ENCODE peak calls at places on chromosomes 16 and 17, in nine cellular contexts. One of them, this sample, is unnamed.

GRCh38 chr17:38464251-38464722 is 36.0 kb downstream of the ARHGAP23 start:
- DNase-seq in transverse colon: no peak
- DNase-seq in neuronal stem cell: no peak
- DNase-seq in tibial nerve: peak; percentile 47
- DNase-seq in A549: no peak
- DNase-seq in caudate nucleus: peak; percentile 85
- DNase-seq in uterus: peak; percentile 71
- DNase-seq in adrenal gland: peak; percentile 91
- DNase-seq in hepatocyte: no peak
- DNase-seq in this sample: peak; percentile 77

GRCh38 chr16:77922355-77922754 is 100.0 kb upstream of the CLEC3A start:
- DNase-seq in caudate nucleus: no peak
- DNase-seq in tibial nerve: no peak
- DNase-seq in adrenal gland: no peak
- DNase-seq in uterus: no peak
- DNase-seq in neuronal stem cell: no peak
- DNase-seq in A549: no peak
- DNase-seq in transverse colon: no peak
- DNase-seq in hepatocyte: no peak
- DNase-seq in this sample: no peak

GRCh38 chr16:75279277-75279676 is 27.9 kb upstream of the BCAR1 start:
- DNase-seq in caudate nucleus: no peak
- DNase-seq in hepatocyte: no peak
- DNase-seq in tibial nerve: no peak
- DNase-seq in neuronal stem cell: no peak
- DNase-seq in uterus: no peak
- DNase-seq in A549: no peak
- DNase-seq in transverse colon: no peak
- DNase-seq in adrenal gland: no peak
- DNase-seq in this sample: no peak

GRCh38 chr17:7220593-7221280 is 999 bp downstream of the ACADVL start:
- DNase-seq in hepatocyte: peak; percentile 77
- DNase-seq in adrenal gland: peak; percentile 80
- DNase-seq in caudate nucleus: no peak
- DNase-seq in uterus: no peak
- DNase-seq in transverse colon: peak; percentile 77
- DNase-seq in tibial nerve: no peak
- DNase-seq in A549: peak; percentile 92
- DNase-seq in neuronal stem cell: no peak
- DNase-seq in this sample: peak; percentile 56

GRCh38 chr17:64778367-64779290 is 116.5 kb upstream of the SMURF2 start:
- DNase-seq in tibial nerve: no peak
- DNase-seq in adrenal gland: no peak
- DNase-seq in caudate nucleus: no peak
- DNase-seq in uterus: no peak
- DNase-seq in transverse colon: peak; percentile 59
- DNase-seq in neuronal stem cell: no peak
- DNase-seq in A549: no peak
- DNase-seq in hepatocyte: peak; percentile 55
- DNase-seq in this sample: no peak

GRCh38 chr16:3431779-3432219 is 11.5 kb downstream of the ZNF597 start:
- DNase-seq in adrenal gland: peak; percentile 72
- DNase-seq in A549: no peak
- DNase-seq in caudate nucleus: peak; percentile 6
- DNase-seq in uterus: peak; percentile 21
- DNase-seq in transverse colon: peak; percentile 19
- DNase-seq in hepatocyte: no peak
- DNase-seq in neuronal stem cell: no peak
- DNase-seq in tibial nerve: no peak
- DNase-seq in this sample: peak; percentile 71

GRCh38 chr17:16521070-16521727 is 29.2 kb upstream of the LRRC75A start:
- DNase-seq in caudate nucleus: peak; percentile 22
- DNase-seq in transverse colon: peak; percentile 81
- DNase-seq in A549: peak; percentile 98
- DNase-seq in adrenal gland: peak; percentile 85
- DNase-seq in uterus: peak; percentile 84
- DNase-seq in neuronal stem cell: peak; percentile 71
- DNase-seq in hepatocyte: peak; percentile 92
- DNase-seq in tibial nerve: peak; percentile 35
- DNase-seq in this sample: peak; percentile 66

GRCh38 chr16:22635801-22636200 is 125.1 kb downstream of the NPIPB5 start:
- DNase-seq in neuronal stem cell: no peak
- DNase-seq in A549: no peak
- DNase-seq in uterus: no peak
- DNase-seq in caudate nucleus: no peak
- DNase-seq in tibial nerve: no peak
- DNase-seq in transverse colon: no peak
- DNase-seq in hepatocyte: no peak
- DNase-seq in adrenal gland: no peak
- DNase-seq in this sample: no peak

GRCh38 chr17:47945080-47945479 is 3.7 kb downstream of the PNPO start:
- DNase-seq in A549: no peak
- DNase-seq in transverse colon: no peak
- DNase-seq in tibial nerve: no peak
- DNase-seq in uterus: peak; percentile 61
- DNase-seq in caudate nucleus: no peak
- DNase-seq in adrenal gland: no peak
- DNase-seq in hepatocyte: no peak
- DNase-seq in neuronal stem cell: no peak
- DNase-seq in this sample: no peak

GRCh38 chr16:19377864-19378263 is 39.8 kb upstream of the TMC5 start:
- DNase-seq in caudate nucleus: no peak
- DNase-seq in neuronal stem cell: no peak
- DNase-seq in uterus: no peak
- DNase-seq in tibial nerve: no peak
- DNase-seq in A549: no peak
- DNase-seq in adrenal gland: no peak
- DNase-seq in hepatocyte: no peak
- DNase-seq in transverse colon: no peak
- DNase-seq in this sample: no peak

GRCh38 chr17:49146620-49147306 is 14.2 kb downstream of the B4GALNT2 start:
- DNase-seq in hepatocyte: peak; percentile 55
- DNase-seq in uterus: no peak
- DNase-seq in adrenal gland: no peak
- DNase-seq in transverse colon: no peak
- DNase-seq in caudate nucleus: no peak
- DNase-seq in neuronal stem cell: no peak
- DNase-seq in A549: peak; percentile 87
- DNase-seq in tibial nerve: no peak
- DNase-seq in this sample: no peak

GRCh38 chr17:47660064-47660492 is 10.4 kb downstream of the KPNB1 start:
- DNase-seq in hepatocyte: no peak
- DNase-seq in caudate nucleus: no peak
- DNase-seq in neuronal stem cell: no peak
- DNase-seq in tibial nerve: no peak
- DNase-seq in A549: no peak
- DNase-seq in adrenal gland: no peak
- DNase-seq in transverse colon: no peak
- DNase-seq in uterus: no peak
- DNase-seq in this sample: no peak

GRCh38 chr17:15377200-15377599 is 35.8 kb upstream of the TEKT3 start:
- DNase-seq in A549: no peak
- DNase-seq in transverse colon: no peak
- DNase-seq in adrenal gland: no peak
- DNase-seq in tibial nerve: no peak
- DNase-seq in hepatocyte: peak; percentile 31
- DNase-seq in caudate nucleus: peak; percentile 51
- DNase-seq in neuronal stem cell: no peak
- DNase-seq in uterus: peak; percentile 34
- DNase-seq in this sample: no peak

GRCh38 chr17:56203430-56203829 is 50.2 kb downstream of the ANKFN1 start:
- DNase-seq in A549: peak; percentile 40
- DNase-seq in hepatocyte: no peak
- DNase-seq in transverse colon: no peak
- DNase-seq in uterus: no peak
- DNase-seq in tibial nerve: no peak
- DNase-seq in neuronal stem cell: no peak
- DNase-seq in caudate nucleus: no peak
- DNase-seq in adrenal gland: no peak
- DNase-seq in this sample: no peak

DNA sequence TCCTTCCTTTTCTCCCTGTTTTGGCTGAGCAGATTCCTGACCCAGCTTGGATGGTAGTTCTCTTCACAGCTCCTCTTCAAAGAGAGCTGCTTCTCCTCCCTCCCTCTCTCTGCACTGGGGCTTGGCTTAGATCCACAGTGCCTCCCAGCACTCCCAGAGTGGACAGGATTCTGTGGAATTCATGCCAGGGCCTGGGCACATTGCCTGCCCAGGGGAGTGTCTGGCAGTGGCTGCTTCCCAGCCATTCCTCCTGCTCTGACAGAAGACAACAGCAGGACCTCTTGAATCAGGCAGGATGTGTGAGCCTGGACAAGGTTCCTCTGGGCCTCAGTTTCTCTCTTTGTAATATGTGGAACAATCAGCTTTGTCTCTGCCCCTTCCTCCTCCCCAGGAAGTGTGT is 4.5 kb upstream of the MMP28 start:
- DNase-seq in A549: peak; percentile 46
- DNase-seq in adrenal gland: peak; percentile 94
- DNase-seq in tibial nerve: no peak
- DNase-seq in uterus: peak; percentile 63
- DNase-seq in transverse colon: peak; percentile 83
- DNase-seq in caudate nucleus: no peak
- DNase-seq in neuronal stem cell: no peak
- DNase-seq in hepatocyte: peak; percentile 50
- DNase-seq in this sample: peak; percentile 91
- H3K27ac ChIP-seq in A549: peak overlapping the region; percentile 37
- H3K27ac ChIP-seq in adrenal gland: peak overlapping the region; percentile 40
- H3K27ac ChIP-seq in tibial nerve: no peak overlapping the region
- H3K27ac ChIP-seq in uterus: peak overlapping the region; percentile 43
- H3K27ac ChIP-seq in transverse colon: peak overlapping the region; percentile 75
- H3K27ac ChIP-seq in caudate nucleus: no peak overlapping the region
- H3K27ac ChIP-seq in neuronal stem cell: no peak overlapping the region
- H3K27ac ChIP-seq in hepatocyte: no peak overlapping the region
- H3K27ac ChIP-seq in this sample: peak overlapping the region; percentile 2

DNA sequence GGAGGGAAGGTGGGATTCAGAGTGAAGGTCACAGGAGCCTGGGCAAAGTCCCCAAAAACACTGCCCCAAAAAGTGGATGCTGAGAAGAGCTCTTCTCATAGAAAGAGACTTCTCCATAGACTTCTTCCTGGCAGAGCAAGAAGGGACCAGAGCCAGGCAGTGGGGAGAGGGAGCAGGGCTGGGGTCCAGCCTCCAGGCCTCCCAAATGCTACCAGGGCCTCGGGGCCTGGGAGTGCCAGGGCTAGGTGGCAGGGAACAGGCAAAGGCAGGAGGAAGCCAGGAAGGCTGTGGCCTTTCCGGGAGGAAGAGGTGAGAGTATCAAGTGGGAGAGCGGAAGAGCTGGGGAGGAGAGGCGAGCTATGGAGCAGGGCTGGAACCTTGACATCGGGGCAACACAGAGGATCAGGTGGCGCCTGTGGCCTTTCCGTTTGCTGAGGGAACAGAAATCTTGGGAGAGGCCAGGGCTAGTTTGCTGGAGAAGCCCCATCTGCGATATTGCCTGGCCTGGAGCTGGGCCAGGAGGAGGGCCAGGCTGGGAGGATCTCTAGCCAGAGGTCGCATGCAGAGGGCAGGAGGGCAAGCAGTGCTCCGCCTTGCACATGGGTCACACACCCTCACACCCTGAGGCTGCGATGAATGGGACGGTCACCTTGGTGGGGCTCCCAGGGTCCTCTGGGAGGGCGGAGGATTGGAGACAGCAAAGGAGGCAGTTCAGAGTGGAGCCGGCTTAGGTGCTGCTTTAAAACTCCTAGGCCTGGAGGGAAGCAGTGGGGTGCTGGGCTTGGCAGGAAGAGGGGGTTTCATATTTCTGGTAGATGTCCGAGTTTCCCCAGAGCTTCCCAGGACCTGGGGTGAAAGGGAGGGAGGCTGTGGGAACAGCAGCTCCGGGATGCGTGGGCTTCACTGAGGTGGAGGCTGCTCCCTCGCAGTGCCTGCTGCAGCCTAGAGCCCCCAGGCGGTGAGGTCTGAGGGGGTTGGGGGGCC is 3.4 kb downstream of the SLC16A5 start:
- DNase-seq in adrenal gland: no peak
- DNase-seq in uterus: no peak
- DNase-seq in tibial nerve: no peak
- DNase-seq in hepatocyte: no peak
- DNase-seq in neuronal stem cell: no peak
- DNase-seq in A549: no peak
- DNase-seq in transverse colon: peak; percentile 75
- DNase-seq in caudate nucleus: no peak
- DNase-seq in this sample: peak; percentile 65
- H3K27ac ChIP-seq in adrenal gland: peak overlapping the region; percentile 68
- H3K27ac ChIP-seq in uterus: peak overlapping the region; percentile 53
- H3K27ac ChIP-seq in tibial nerve: peak overlapping the region; percentile 76
- H3K27ac ChIP-seq in hepatocyte: peak overlapping the region; percentile 99
- H3K27ac ChIP-seq in neuronal stem cell: no peak overlapping the region
- H3K27ac ChIP-seq in A549: peak overlapping the region; percentile 79
- H3K27ac ChIP-seq in transverse colon: peak overlapping the region; percentile 90
- H3K27ac ChIP-seq in caudate nucleus: no peak overlapping the region
- H3K27ac ChIP-seq in this sample: peak overlapping the region; percentile 69

GRCh38 chr17:77746901-77747620 is 211.4 kb upstream of the TNRC6C start:
- DNase-seq in caudate nucleus: no peak
- DNase-seq in neuronal stem cell: peak; percentile 90
- DNase-seq in tibial nerve: no peak
- DNase-seq in adrenal gland: no peak
- DNase-seq in hepatocyte: peak; percentile 21
- DNase-seq in uterus: no peak
- DNase-seq in A549: no peak
- DNase-seq in transverse colon: no peak
- DNase-seq in this sample: no peak
- H3K27ac ChIP-seq in caudate nucleus: no peak overlapping the region
- H3K27ac ChIP-seq in neuronal stem cell: peak overlapping the region; percentile 84
- H3K27ac ChIP-seq in tibial nerve: no peak overlapping the region
- H3K27ac ChIP-seq in adrenal gland: no peak overlapping the region
- H3K27ac ChIP-seq in hepatocyte: peak overlapping the region; percentile 83
- H3K27ac ChIP-seq in uterus: no peak overlapping the region
- H3K27ac ChIP-seq in A549: no peak overlapping the region
- H3K27ac ChIP-seq in transverse colon: no peak overlapping the region
- H3K27ac ChIP-seq in this sample: no peak overlapping the region

DNA sequence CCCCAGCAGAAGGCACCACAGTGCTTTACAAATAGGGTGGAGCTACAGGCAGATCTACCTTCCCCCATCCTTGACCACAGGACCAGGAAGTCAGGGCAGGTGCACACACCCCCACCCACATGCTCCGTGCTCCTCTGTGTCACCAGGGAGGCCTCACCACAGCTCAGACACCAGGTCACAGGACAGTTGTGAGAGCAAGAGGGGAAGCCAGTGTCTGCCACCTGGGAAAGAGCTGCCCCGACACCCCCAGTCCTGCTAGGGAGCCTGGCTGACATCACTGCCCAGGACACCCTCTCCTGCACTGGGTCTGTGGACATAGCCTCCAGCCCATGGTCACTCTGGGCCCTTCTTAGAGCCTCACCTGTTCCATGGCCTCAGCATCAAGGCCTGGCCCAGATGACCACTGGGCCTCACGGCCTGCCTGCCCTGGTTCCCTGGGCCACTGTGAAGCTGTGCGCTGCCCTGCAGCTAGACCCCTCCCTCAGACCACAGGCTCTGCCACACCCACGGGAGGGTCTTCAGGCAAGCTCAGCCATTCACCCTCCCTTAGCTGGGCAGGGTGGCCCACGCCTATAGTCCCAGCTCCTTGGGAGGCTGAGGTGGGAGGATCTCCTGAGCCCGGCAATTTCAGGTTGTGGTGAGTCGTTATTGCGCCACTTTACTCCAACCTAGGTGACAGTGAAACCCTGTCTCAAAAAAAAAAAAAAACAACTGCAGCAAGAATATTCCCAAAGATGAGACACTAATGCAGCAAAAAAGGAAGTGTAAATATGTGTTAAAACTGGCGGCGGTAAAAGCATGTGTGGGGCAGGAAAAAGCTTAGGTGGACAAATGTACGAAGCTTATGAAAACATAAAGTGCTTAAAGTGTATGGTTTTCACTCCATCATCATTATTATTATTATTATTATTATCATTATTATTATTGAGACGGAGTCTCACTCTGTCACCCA is 14.2 kb downstream of the POLR3K start:
- DNase-seq in neuronal stem cell: no peak
- DNase-seq in caudate nucleus: no peak
- DNase-seq in tibial nerve: no peak
- DNase-seq in hepatocyte: peak; percentile 52
- DNase-seq in uterus: no peak
- DNase-seq in A549: no peak
- DNase-seq in transverse colon: peak; percentile 77
- DNase-seq in adrenal gland: peak; percentile 2
- DNase-seq in this sample: no peak
- H3K27ac ChIP-seq in neuronal stem cell: no peak overlapping the region
- H3K27ac ChIP-seq in caudate nucleus: no peak overlapping the region
- H3K27ac ChIP-seq in tibial nerve: peak overlapping the region; percentile 50
- H3K27ac ChIP-seq in hepatocyte: peak overlapping the region; percentile 37
- H3K27ac ChIP-seq in uterus: no peak overlapping the region
- H3K27ac ChIP-seq in A549: no peak overlapping the region
- H3K27ac ChIP-seq in transverse colon: peak overlapping the region; percentile 51
- H3K27ac ChIP-seq in adrenal gland: no peak overlapping the region
- H3K27ac ChIP-seq in this sample: no peak overlapping the region

This sample was measured in right cardiac atrium.